ENCODE peak calls at places on chromosomes 11 and 22, in nine cellular contexts. K, Z, G, B, D, S, L, V and E are unnamed samples.

GRCh38 chr11:44566952-44567875 is 1.8 kb downstream of the CD82 start:
- DNase-seq in K (no peak), Z (peak), G (no peak), B (no peak), D (no peak), S (no peak), L (no peak), V (no peak), E (no peak)

GRCh38 chr11:124915541-124916369 is 3.3 kb upstream of the HEPN1 start:
- DNase-seq in K (no peak), Z (no peak), G (no peak), B (no peak), D (no peak), S (no peak), L (peak), V (no peak), E (no peak)

GRCh38 chr22:41369089-41369745 is 12.5 kb upstream of the TEF start:
- DNase-seq in K (no peak), Z (no peak), G (no peak), B (no peak), D (peak), S (no peak), L (no peak), V (peak), E (no peak)

GRCh38 chr22:28075260-28075981 is 156.4 kb upstream of the PITPNB start:
- DNase-seq in K (peak), Z (no peak), G (peak), B (no peak), D (no peak), S (no peak), L (peak), V (no peak), E (no peak)

GRCh38 chr11:66081505-66081904 is 11.4 kb downstream of the PACS1 start:
- DNase-seq in K (peak), Z (peak), G (no peak), B (no peak), D (no peak), S (no peak), L (no peak), V (no peak), E (peak)

GRCh38 chr11:66317766-66318575 is 1.1 kb upstream of the CD248 start:
- DNase-seq in K (peak), Z (no peak), G (peak), B (no peak), D (peak), S (peak), L (peak), V (peak), E (peak)

GRCh38 chr22:47221840-47222615 is 459.6 kb downstream of the TBC1D22A start:
- DNase-seq in K (no peak), Z (no peak), G (no peak), B (no peak), D (no peak), S (no peak), L (no peak), V (no peak), E (no peak)

GRCh38 chr11:47216141-47216798 is 1.5 kb downstream of the DDB2 start:
- DNase-seq in K (peak), Z (peak), G (peak), B (peak), D (no peak), S (no peak), L (peak), V (peak), E (no peak)

GRCh38 chr22:17754233-17754925 is 19.9 kb downstream of the BID start:
- DNase-seq in K (no peak), Z (no peak), G (no peak), B (no peak), D (no peak), S (peak), L (no peak), V (no peak), E (no peak)

GRCh38 chr11:131944709-131945108 is 574.3 kb downstream of the NTM start:
- DNase-seq in K (peak), Z (no peak), G (peak), B (no peak), D (no peak), S (no peak), L (peak), V (no peak), E (no peak)

GRCh38 chr11:121485221-121485620 is 32.5 kb upstream of the SORL1-AS1 start:
- DNase-seq in K (no peak), Z (no peak), G (no peak), B (no peak), D (no peak), S (no peak), L (no peak), V (no peak), E (no peak)

GRCh38 chr22:30948930-30949342 is 19.6 kb downstream of the MORC2 start:
- DNase-seq in K (no peak), Z (no peak), G (peak), B (no peak), D (no peak), S (peak), L (no peak), V (no peak), E (no peak)

GRCh38 chr22:47034905-47035419 is 272.5 kb downstream of the TBC1D22A start:
- DNase-seq in K (no peak), Z (no peak), G (no peak), B (no peak), D (peak), S (no peak), L (no peak), V (peak), E (no peak)

GRCh38 chr11:65891180-65892136 is 985 bp downstream of the CCDC85B start:
- DNase-seq in K (peak), Z (no peak), G (no peak), B (peak), D (peak), S (peak), L (peak), V (peak), E (no peak)

GRCh38 chr22:42330953-42331525 is 60.6 kb upstream of the TCF20 start:
- DNase-seq in K (no peak), Z (no peak), G (no peak), B (no peak), D (no peak), S (no peak), L (no peak), V (no peak), E (no peak)

GRCh38 chr11:47611240-47611863 is 17.1 kb upstream of the C1QTNF4 start:
- DNase-seq in K (no peak), Z (no peak), G (peak), B (no peak), D (no peak), S (no peak), L (no peak), V (no peak), E (no peak)

GRCh38 chr11:122706689-122707088 is 51.2 kb downstream of the UBASH3B start:
- DNase-seq in K (peak), Z (no peak), G (peak), B (no peak), D (no peak), S (no peak), L (peak), V (no peak), E (no peak)

GRCh38 chr22:25085930-25086901 is 113.4 kb upstream of the CRYBB3 start:
- DNase-seq in K (peak), Z (peak), G (no peak), B (no peak), D (no peak), S (no peak), L (no peak), V (peak), E (no peak)

GRCh38 chr22:32796865-32797573 is 4.5 kb upstream of the TIMP3 start:
- DNase-seq in K (peak), Z (peak), G (peak), B (peak), D (peak), S (peak), L (peak), V (peak), E (peak)

GRCh38 chr22:24506802-24507438 is 11.8 kb downstream of the UPB1 start:
- DNase-seq in K (no peak), Z (no peak), G (peak), B (no peak), D (no peak), S (peak), L (peak), V (peak), E (peak)

GRCh38 chr11:117089685-117090084 is 8.5 kb downstream of the SIK3 start:
- DNase-seq in K (no peak), Z (no peak), G (no peak), B (no peak), D (no peak), S (no peak), L (no peak), V (no peak), E (no peak)

GRCh38 chr11:3947084-3947483 is 91.6 kb downstream of the STIM1 start:
- DNase-seq in K (peak), Z (peak), G (peak), B (peak), D (no peak), S (no peak), L (peak), V (no peak), E (no peak)

GRCh38 chr11:73266644-73267015 is 5.5 kb upstream of the P2RY6 start:
- DNase-seq in K (no peak), Z (no peak), G (no peak), B (no peak), D (peak), S (no peak), L (no peak), V (no peak), E (no peak)

GRCh38 chr11:69553416-69554357 is 72.2 kb downstream of the LINC01488 start:
- DNase-seq in K (no peak), Z (no peak), G (no peak), B (no peak), D (no peak), S (no peak), L (no peak), V (no peak), E (no peak)

GRCh38 chr22:26681395-26681821 is 24.0 kb downstream of the MIAT start:
- DNase-seq in K (peak), Z (no peak), G (peak), B (peak), D (no peak), S (peak), L (peak), V (no peak), E (no peak)

GRCh38 chr11:92628401-92629292 is 340.8 kb upstream of the MTNR1B start:
- DNase-seq in K (no peak), Z (no peak), G (no peak), B (no peak), D (no peak), S (no peak), L (peak), V (no peak), E (no peak)

GRCh38 chr11:86676533-86677154 is 4.2 kb upstream of the ME3 start:
- DNase-seq in K (no peak), Z (peak), G (no peak), B (peak), D (peak), S (peak), L (no peak), V (peak), E (no peak)

DNA sequence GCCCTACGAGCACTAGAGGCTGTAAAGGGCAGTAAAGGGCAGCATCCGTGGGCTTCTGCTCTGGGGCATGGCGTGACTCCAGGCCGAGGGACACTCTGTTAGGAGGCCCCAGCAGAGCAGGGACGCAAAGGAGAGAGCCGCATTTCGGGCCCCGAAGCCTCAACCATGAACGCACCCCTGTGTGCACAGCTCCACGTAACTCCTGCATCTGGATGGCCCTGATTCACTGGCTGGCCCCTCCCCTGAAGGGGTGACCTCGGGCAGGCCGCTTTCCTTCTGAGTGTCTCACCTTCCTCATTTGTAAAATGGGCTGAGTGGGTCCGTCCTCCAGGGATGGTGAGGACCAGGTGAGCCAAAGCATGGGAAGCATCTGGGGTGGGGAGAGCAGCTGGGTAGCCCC is 13.6 kb downstream of the SHISAL1 start:
- DNase-seq in K (no peak), Z (no peak), G (no peak), B (no peak), D (peak), S (no peak), L (no peak), V (no peak), E (no peak)
- TF ChIP-seq CTCF in K (no peak), Z (no peak), G (no peak), B (no peak), D (no peak), S (no peak), L (no peak), V (no peak), E (no peak)

DNA sequence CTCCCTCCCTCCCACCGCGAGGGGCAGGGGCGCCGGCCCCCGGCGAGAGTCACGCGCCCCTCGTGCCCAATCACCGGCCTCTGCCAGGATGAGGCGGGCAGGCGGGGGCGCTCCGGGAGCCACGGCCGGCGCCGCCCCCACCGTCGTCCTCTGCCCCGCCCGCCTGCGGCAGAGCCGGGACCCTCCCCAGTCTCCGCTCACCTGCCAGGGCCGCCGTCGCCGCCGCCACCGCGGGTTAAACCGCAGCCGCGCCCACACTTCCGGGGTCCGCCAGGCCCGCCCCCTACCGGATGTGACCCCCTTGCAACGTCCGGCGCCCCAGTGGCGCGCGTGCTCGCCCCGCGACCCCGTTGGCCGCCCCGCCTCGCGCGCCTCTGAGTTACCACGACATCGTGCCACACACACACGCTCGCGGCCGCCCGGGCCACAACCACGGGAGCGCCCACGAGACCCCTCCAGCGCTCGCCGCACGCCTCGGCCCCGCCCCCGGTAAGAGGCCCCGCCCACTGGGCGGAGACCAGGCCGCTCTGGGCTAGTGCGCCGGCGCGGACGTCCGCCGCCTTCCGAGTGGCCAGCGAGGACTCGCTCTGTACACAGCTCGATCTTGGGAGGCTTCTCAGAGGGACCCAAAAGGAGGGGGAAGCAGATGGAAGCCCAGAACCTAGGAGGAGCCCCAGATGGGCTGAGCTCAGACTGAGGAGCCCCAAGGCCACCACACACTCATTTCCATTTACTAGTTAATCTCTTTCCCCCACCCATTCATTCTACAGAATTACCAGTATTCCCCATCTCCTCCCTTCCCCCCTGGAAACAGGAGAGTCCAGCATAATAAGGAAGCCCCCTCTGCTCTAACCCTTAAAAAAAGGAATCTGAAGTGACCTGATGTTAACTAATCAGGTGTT is at the start of gene VPS37C:
- DNase-seq in K (peak), Z (peak), G (peak), B (peak), D (peak), S (peak), L (peak), V (peak), E (peak)
- TF ChIP-seq CTCF in K (no peak), Z (peak), G (no peak), B (no peak), D (peak), S (no peak), L (no peak), V (no peak), E (no peak)

DNA sequence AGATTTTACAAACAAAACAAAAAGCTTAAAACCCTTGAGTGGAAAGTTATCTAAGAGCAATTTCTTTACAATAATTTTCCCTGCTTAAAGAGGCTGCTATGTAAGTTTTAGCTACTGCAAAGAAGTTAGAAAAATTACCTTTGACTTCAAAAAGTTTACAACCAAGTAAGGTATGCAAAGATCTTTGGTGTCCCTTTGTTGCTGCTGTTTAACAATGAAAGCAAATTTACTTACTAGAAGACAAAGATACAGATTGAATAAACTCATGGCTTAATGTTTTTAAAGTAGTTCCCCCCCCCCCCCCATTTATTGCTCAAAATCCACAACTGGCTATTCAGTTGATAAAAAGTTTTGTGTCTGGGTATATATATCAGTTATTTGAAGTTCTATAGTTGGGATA is 26.0 kb downstream of the TMEM123 start:
- DNase-seq in K (no peak), Z (no peak), G (no peak), B (no peak), D (no peak), S (no peak), L (no peak), V (no peak), E (no peak)
- TF ChIP-seq CTCF in K (no peak), Z (no peak), G (no peak), B (no peak), D (no peak), S (no peak), L (no peak), V (no peak), E (no peak)

GRCh38 chr22:50694099-50694498 is 21.5 kb downstream of the SHANK3 start:
- DNase-seq in K (no peak), Z (no peak), G (peak), B (no peak), D (no peak), S (no peak), L (peak), V (no peak), E (no peak)
- TF ChIP-seq CTCF in K (no peak), Z (no peak), G (no peak), B (no peak), D (no peak), S (no peak), L (peak), V (no peak), E (no peak)

GRCh38 chr11:111411456-111411855 is 32.4 kb upstream of the POU2AF1 start:
- DNase-seq in K (no peak), Z (no peak), G (no peak), B (no peak), D (no peak), S (no peak), L (no peak), V (no peak), E (no peak)
- TF ChIP-seq CTCF in K (no peak), Z (no peak), G (no peak), B (no peak), D (no peak), S (no peak), L (no peak), V (no peak), E (no peak)

GRCh38 chr22:22478450-22478849 is 30.1 kb downstream of the ZNF280B start:
- DNase-seq in K (peak), Z (no peak), G (no peak), B (no peak), D (no peak), S (no peak), L (no peak), V (no peak), E (no peak)
- TF ChIP-seq CTCF in K (no peak), Z (no peak), G (no peak), B (no peak), D (no peak), S (no peak), L (no peak), V (no peak), E (no peak)

GRCh38 chr11:74397531-74398243 is 546 bp downstream of the PGM2L1 start:
- DNase-seq in K (no peak), Z (peak), G (no peak), B (peak), D (peak), S (peak), L (no peak), V (peak), E (no peak)
- TF ChIP-seq CTCF in K (no peak), Z (no peak), G (peak), B (no peak), D (peak), S (no peak), L (no peak), V (no peak), E (no peak)

DNA sequence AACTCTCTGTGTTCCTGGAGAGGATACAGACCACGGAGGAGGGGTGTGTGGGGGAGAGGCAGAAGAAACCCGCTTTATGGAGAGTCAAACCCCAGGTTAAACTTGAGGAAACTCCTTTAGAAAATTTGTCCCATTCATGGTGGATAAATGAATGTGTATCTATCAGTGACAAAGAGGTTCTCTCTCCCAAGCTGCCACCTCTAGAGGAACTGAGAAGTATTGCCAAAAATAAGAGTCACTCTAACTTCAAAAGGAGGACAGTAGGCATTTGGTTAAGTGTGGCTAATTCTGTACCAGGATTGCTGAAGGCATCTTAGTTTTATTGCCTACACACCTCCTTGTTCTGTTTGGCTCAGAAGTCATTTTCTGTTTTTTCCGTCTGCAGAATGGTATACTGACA is 189.0 kb upstream of the MPPED2 start:
- DNase-seq in K (no peak), Z (no peak), G (no peak), B (peak), D (no peak), S (peak), L (no peak), V (no peak), E (no peak)
- TF ChIP-seq CTCF in K (no peak), Z (no peak), G (no peak), B (no peak), D (no peak), S (peak), L (no peak), V (no peak), E (no peak)

DNA sequence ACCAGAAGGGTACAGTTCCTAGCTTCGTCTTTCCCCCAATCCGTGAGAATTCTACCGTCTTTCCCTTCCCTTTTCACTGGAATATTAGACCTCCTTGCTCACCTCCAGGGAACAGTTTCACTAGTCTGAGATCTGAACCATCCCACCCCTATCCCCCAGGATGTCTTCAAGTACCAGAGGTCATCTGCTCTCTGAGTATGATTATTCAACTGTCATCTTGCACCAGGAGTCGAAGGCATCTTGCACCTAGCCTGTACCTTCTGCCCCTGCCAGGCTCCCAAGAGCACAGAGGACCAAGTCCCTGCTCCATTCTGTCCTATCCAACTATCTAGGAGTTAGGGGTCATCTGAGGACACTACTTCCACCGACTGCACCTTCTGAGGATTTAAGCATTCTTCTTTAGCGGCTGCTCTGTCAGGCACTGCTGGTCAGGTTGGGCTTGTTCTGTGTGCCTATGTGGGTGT is 804 bp downstream of the ACER3 start:
- DNase-seq in K (no peak), Z (no peak), G (no peak), B (no peak), D (no peak), S (peak), L (no peak), V (no peak), E (no peak)
- TF ChIP-seq CTCF in K (no peak), Z (no peak), G (no peak), B (no peak), D (no peak), S (no peak), L (no peak), V (no peak), E (no peak)